ENCODE peak calls at places on chromosomes 4 and X, in five cellular contexts. X is fibroblast of pulmonary artery, R is HFF-Myc, U is astrocyte of the spinal cord, K is HL-60. Y is an unnamed sample.

GRCh38 chrX:38151426-38151825 is 69.2 kb downstream of the SRPX start:
- DNase-seq in X (no peak), R (no peak), U (peak), K (no peak), Y (no peak)

GRCh38 chr4:8689741-8690140 is 97.2 kb downstream of the CPZ start:
- DNase-seq in X (no peak), R (no peak), U (no peak), K (no peak), Y (no peak)

GRCh38 chr4:15653864-15654391 is 1.2 kb downstream of the FBXL5 start:
- DNase-seq in X (peak), R (no peak), U (peak), K (peak), Y (peak)

GRCh38 chrX:19875051-19875432 is 12.4 kb downstream of the SH3KBP1 start:
- DNase-seq in X (no peak), R (no peak), U (no peak), K (peak), Y (no peak)

GRCh38 chr4:169059294-169060201 is 49.5 kb upstream of the CBR4 start:
- DNase-seq in X (peak), R (no peak), U (no peak), K (no peak), Y (no peak)

GRCh38 chr4:163568835-163569234 is 74.3 kb downstream of the TMA16 start:
- DNase-seq in X (no peak), R (no peak), U (no peak), K (no peak), Y (peak)

GRCh38 chr4:84985952-84986351 is 19.5 kb upstream of the WDFY3 start:
- DNase-seq in X (peak), R (peak), U (peak), K (no peak), Y (no peak)

GRCh38 chr4:31655328-31655727 is 935.2 kb downstream of the PCDH7 start:
- DNase-seq in X (peak), R (no peak), U (peak), K (no peak), Y (no peak)

GRCh38 chr4:73687414-73687813 is 53.0 kb upstream of the CXCL8 start:
- DNase-seq in X (no peak), R (no peak), U (no peak), K (no peak), Y (no peak)

GRCh38 chrX:49155243-49155899 is 7.2 kb upstream of the MAGIX start:
- DNase-seq in X (peak), R (no peak), U (peak), K (no peak), Y (peak)

GRCh38 chr4:128521634-128522253 is 234.1 kb upstream of the PGRMC2 start:
- DNase-seq in X (peak), R (no peak), U (peak), K (no peak), Y (no peak)

GRCh38 chrX:129763666-129764065 is 16.1 kb upstream of the SASH3 start:
- DNase-seq in X (no peak), R (no peak), U (no peak), K (no peak), Y (no peak)

GRCh38 chr4:78971326-78971725 is 32.1 kb upstream of the PAQR3 start:
- DNase-seq in X (peak), R (no peak), U (peak), K (no peak), Y (no peak)

GRCh38 chr4:87006531-87007344 is 71.9 kb downstream of the AFF1 start:
- DNase-seq in X (peak), R (peak), U (peak), K (peak), Y (peak)

GRCh38 chr4:78186597-78187543 is 129.7 kb downstream of the FRAS1 start:
- DNase-seq in X (no peak), R (no peak), U (no peak), K (no peak), Y (no peak)

GRCh38 chrX:82658492-82658891 is 849.6 kb upstream of the POU3F4 start:
- DNase-seq in X (no peak), R (no peak), U (no peak), K (no peak), Y (no peak)

GRCh38 chrX:67693928-67694327 is 150.1 kb downstream of the AR start:
- DNase-seq in X (peak), R (no peak), U (no peak), K (no peak), Y (no peak)

GRCh38 chrX:135112096-135112729 is 8.1 kb downstream of the ETDB start:
- DNase-seq in X (peak), R (no peak), U (peak), K (peak), Y (peak)

GRCh38 chr4:110586137-110586850 is 36.6 kb downstream of the PITX2 start:
- DNase-seq in X (peak), R (peak), U (peak), K (no peak), Y (peak)

GRCh38 chrX:33339219-33339618 is 127.9 kb upstream of the DMD start:
- DNase-seq in X (peak), R (no peak), U (no peak), K (no peak), Y (no peak)

GRCh38 chr4:105979506-105979905 is 84.2 kb downstream of the NPNT start:
- DNase-seq in X (no peak), R (no peak), U (no peak), K (no peak), Y (no peak)

GRCh38 chrX:149282909-149283308 is 222.2 kb downstream of the IDS start:
- DNase-seq in X (no peak), R (no peak), U (no peak), K (no peak), Y (no peak)

GRCh38 chrX:149283853-149284252 is 221.3 kb downstream of the IDS start:
- DNase-seq in X (no peak), R (no peak), U (no peak), K (no peak), Y (no peak)

GRCh38 chrX:149284616-149285015 is 220.5 kb downstream of the IDS start:
- DNase-seq in X (no peak), R (no peak), U (no peak), K (no peak), Y (no peak)

DNA sequence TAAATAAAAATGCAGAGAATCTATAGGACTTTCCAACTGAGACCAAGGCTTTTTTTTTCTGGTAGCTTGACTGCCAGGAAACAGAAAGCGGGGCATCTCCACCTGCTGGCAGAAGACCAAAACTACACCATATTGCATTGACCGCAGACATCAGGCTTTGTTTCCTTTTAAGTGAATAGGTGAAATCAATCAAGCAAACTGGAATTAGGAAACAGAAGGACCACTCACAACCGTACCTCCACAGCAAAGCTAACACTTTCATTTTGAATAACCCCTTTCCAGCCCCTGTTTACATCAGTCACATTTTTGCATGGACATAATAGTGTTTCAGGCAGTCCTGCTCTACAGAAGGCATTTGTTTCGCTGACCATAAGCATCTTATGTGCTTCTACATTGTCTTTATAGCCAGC is 218.2 kb downstream of the IDS start:
- DNase-seq in X (peak), R (no peak), U (peak), K (peak), Y (peak)
- TF ChIP-seq CTCF in X (peak), R (peak), U (peak), K (peak), Y (peak)

DNA sequence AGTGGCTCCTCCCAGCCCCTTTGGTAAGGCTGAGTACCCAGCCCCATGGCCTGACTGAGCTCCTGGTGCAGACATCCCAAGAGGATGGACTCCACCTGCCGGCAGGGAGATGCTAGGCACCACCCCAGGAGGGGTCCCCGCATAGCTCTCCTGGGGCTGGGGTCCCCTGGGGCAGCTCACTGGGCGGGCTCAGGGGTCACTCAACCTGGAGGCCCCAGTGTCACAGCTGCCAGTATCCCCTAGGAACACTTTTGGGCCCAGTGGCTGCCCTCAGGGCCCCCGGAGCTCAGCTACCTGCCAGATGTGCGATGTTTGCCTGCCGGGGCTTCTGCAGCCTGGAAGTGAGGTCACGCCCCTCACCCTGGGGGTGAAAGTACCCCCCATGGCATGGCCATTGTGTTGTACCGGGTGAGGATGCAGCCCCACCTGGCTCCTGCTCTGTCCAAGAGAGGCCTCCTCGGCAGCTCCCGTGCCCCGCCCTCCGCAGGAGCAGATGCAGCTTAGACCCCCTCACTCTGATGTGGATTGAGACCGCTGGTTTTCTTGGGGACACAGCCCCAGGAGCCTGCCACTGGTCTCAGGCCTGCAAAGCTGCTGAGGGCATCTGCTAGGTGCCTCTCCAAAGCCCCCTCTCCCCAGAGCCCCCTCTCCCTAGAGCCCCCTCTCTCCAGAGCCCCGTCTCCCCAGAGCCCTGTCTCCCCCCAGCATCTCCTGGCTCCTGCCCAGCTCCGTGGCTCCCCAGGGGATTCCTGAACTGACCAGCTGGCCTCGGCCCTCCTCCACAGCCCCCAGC is 6.7 kb upstream of the HGFAC start:
- DNase-seq in X (no peak), R (no peak), U (no peak), K (no peak), Y (peak)
- TF ChIP-seq CTCF in X (peak), R (peak), U (peak), K (peak), Y (peak)

DNA sequence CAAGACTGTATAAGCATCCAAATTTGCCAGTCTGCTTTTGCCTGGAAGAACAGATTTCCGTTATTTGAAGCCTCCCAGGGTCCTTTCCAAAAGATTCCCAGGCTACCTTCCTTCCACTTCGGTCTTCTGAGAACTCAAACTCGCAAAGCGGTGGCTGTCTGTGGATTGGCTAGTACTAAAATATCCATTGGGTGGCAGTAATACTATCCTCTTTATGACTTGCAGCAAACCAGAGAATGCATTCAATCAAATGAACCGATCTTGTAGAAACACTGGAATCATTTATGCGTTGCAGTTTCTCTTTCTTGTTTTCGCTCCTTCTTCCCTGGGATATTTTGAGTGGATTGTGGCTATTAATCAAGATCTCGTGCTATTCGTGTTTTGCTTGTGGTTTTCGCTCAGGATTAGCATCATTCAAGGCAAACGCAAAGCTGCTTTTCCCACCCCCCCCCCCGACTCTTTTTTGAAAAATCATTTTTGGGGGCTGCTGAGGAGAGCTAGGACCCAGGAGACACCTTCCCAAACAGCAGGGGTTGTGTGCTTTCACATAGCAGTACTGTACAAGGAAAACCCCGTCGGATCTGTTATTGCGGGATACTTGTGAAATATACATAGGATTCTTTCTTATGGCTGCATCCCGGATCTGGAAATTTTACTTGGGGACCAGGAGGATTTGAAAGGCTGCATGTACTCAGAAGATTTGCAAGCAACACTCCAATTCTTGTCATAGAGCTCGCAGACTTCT is at the start of gene IL1RAPL1:
- DNase-seq in X (peak), R (peak), U (peak), K (no peak), Y (no peak)
- TF ChIP-seq CTCF in X (peak), R (no peak), U (peak), K (no peak), Y (no peak)

DNA sequence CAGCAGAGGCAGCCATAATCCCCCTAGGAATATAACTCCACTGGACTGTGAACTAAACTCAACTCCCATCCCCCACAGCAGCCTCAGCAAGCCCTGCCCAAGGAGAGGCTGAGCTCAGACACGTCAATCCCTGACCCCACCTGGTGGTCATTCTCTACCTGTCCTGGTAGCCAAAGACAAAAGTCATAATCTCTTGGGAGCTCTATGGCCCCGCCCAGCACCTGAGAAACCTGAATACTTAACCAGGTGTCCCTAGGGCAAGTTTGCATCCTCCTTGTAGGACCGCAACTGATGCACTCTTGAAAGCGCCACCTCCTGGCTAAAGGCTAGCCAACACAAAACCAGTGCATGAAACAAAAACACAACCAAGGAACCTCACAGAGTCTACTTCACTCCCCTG is 18.4 kb downstream of the CT47B1 start:
- DNase-seq in X (peak), R (no peak), U (no peak), K (no peak), Y (peak)
- TF ChIP-seq CTCF in X (peak), R (peak), U (peak), K (no peak), Y (peak)

DNA sequence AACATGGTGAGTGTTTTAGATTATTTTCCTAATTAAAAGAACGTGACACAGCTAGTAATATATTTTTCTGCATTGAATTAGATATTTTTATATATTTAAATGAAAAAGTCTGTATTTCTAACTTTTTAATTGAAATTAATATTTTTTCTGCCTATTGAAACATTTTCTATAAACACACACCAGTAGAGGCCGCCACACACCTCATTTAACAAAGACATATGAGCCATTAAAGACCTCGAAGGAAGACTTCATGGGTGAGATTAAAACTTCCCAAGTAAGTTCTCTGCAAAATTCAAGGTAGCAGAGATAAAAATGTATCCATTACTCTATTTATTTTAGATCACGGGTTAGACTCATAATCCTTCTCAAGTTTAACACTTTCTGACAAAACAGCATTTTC is 8.3 kb downstream of the SLITRK2 start:
- DNase-seq in X (no peak), R (no peak), U (peak), K (no peak), Y (peak)
- TF ChIP-seq CTCF in X (no peak), R (no peak), U (peak), K (no peak), Y (peak)

DNA sequence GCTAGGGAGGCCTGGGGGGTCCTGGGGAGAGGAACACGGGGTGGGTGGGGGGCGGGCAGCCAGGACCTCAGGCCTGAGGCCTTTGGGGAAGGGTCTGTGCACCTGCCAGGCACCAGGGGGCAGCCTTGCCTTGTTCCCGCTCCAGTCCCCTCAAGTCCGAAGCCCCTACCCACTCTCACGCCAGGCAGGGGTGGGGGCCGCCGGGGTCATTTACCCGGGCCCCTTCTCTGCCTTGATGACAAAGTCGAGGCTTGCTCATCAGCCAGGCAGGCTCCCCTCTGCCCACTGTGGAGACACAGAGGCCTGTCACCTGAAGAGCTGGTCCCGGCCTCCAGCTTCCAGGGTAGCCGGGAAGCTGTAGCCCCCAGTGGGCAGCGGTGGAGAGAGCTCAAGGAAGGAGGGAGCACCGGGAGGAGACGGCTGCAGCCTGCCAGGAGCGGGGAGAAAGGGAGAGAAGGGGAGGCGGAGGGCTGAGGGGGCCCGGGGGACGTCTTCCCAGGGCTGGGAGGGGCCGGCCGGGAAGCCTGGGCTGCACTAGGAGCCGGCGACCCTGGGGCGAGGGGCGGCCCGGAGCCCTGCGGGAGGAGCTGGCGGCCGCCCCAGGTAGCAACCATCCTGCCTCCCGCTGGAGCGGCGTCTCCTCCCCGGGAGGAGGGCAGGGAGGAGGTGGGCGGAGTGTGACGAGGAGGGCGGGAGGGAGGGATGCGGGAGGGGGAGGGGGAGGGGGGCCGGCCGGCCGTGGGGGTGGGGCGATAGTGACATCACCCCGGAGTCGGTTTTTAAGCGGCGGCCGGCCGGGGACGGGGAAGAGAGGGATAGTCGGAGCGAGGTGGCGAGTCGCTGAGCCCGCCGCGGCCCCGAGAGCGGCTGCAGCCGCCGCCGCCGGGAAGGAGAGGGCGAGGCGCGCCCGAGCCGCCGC is at the start of gene SLC6A8:
- DNase-seq in X (peak), R (no peak), U (peak), K (no peak), Y (peak)
- TF ChIP-seq CTCF in X (peak), R (peak), U (peak), K (no peak), Y (peak)

GRCh38 chr4:138992676-138993075 is 22.9 kb upstream of the NOCT start:
- DNase-seq in X (no peak), R (no peak), U (no peak), K (no peak), Y (no peak)
- TF ChIP-seq CTCF in X (no peak), R (no peak), U (no peak), K (no peak), Y (no peak)

GRCh38 chr4:38069271-38069760 is 109.1 kb downstream of the PTTG2 start:
- DNase-seq in X (peak), R (no peak), U (peak), K (peak), Y (peak)
- TF ChIP-seq CTCF in X (peak), R (peak), U (peak), K (peak), Y (peak)

DNA sequence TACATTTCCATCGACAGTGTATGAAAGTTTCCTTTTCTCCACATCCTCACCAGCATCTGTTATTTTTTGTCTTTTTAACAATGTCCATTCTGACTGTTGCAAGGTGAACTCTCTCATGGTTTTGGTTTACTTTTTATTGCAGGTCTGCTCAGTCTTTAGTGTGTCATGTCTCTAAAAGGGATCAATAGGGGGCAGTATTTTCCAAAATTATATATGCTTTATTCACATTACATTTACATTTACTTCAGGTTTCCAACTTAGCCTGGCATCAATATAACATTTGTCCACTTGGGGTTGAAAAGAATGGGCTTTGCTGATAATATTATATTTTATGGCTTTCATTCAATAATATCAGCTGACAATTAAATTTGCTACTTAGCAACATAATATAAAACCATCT is 265.0 kb upstream of the SLITRK2 start:
- DNase-seq in X (no peak), R (no peak), U (peak), K (no peak), Y (no peak)
- TF ChIP-seq CTCF in X (no peak), R (no peak), U (no peak), K (no peak), Y (no peak)

Y was measured in OCI-LY7.